ENCODE peak calls at places on chromosomes 13 and 19, in four cellular contexts. One of them, this sample, is unnamed.

GRCh38 chr19:35963514-35963913 is 27.3 kb downstream of the LRFN3 start:
- DNase-seq in A549: peak; percentile 75
- DNase-seq in HS-27A: no peak
- DNase-seq in HCT116: no peak
- DNase-seq in this sample: peak; percentile 64

GRCh38 chr13:36059366-36059765 is 71.8 kb downstream of the DCLK1 start:
- DNase-seq in HS-27A: no peak
- DNase-seq in A549: no peak
- DNase-seq in HCT116: no peak
- DNase-seq in this sample: no peak

GRCh38 chr13:110971486-110971885 is 56.6 kb upstream of the ANKRD10 start:
- DNase-seq in A549: no peak
- DNase-seq in HCT116: no peak
- DNase-seq in HS-27A: no peak
- DNase-seq in this sample: no peak

GRCh38 chr13:30722361-30722760 is 13.0 kb upstream of the ALOX5AP start:
- DNase-seq in HCT116: no peak
- DNase-seq in HS-27A: no peak
- DNase-seq in A549: no peak
- DNase-seq in this sample: peak; percentile 42

GRCh38 chr13:26047040-26047439 is 4.8 kb downstream of the SHISA2 start:
- DNase-seq in A549: no peak
- DNase-seq in HCT116: no peak
- DNase-seq in HS-27A: no peak
- DNase-seq in this sample: no peak

GRCh38 chr19:41845001-41845050 is at the start of gene DMRTC2:
- DNase-seq in A549: no peak
- DNase-seq in HCT116: no peak
- DNase-seq in HS-27A: no peak
- DNase-seq in this sample: no peak

GRCh38 chr13:110581489-110582185 is 20.1 kb upstream of the RAB20 start:
- DNase-seq in A549: no peak
- DNase-seq in HS-27A: no peak
- DNase-seq in HCT116: no peak
- DNase-seq in this sample: no peak

GRCh38 chr13:28493740-28494536 is 990 bp downstream of the FLT1 start:
- DNase-seq in HCT116: no peak
- DNase-seq in HS-27A: no peak
- DNase-seq in A549: no peak
- DNase-seq in this sample: no peak

GRCh38 chr13:97307882-97308624 is 85.9 kb downstream of the MBNL2 start:
- DNase-seq in A549: peak; percentile 70
- DNase-seq in HS-27A: peak; percentile 60
- DNase-seq in HCT116: peak; percentile 69
- DNase-seq in this sample: peak; percentile 62

GRCh38 chr13:67857581-67858310 is 627.6 kb upstream of the PCDH9 start:
- DNase-seq in A549: no peak
- DNase-seq in HCT116: no peak
- DNase-seq in HS-27A: no peak
- DNase-seq in this sample: no peak

GRCh38 chr19:9935409-9936062 is 779 bp downstream of the OLFM2 start:
- DNase-seq in HCT116: no peak
- DNase-seq in A549: no peak
- DNase-seq in HS-27A: no peak
- DNase-seq in this sample: no peak

GRCh38 chr13:73065665-73066350 is 7.0 kb downstream of the KLF5 start:
- DNase-seq in HCT116: no peak
- DNase-seq in HS-27A: no peak
- DNase-seq in A549: no peak
- DNase-seq in this sample: no peak

GRCh38 chr13:80454245-80454644 is 113.3 kb upstream of the SPRY2 start:
- DNase-seq in A549: no peak
- DNase-seq in HCT116: no peak
- DNase-seq in HS-27A: no peak
- DNase-seq in this sample: peak; percentile 80

GRCh38 chr13:97879646-97880297 is 73.7 kb upstream of the IPO5 start:
- DNase-seq in HCT116: peak; percentile 12
- DNase-seq in HS-27A: peak; percentile 79
- DNase-seq in A549: peak; percentile 31
- DNase-seq in this sample: peak; percentile 84

GRCh38 chr13:20174656-20175405 is 14.0 kb upstream of the GJA3 start:
- DNase-seq in HS-27A: peak; percentile 50
- DNase-seq in HCT116: peak; percentile 90
- DNase-seq in A549: peak; percentile 84
- DNase-seq in this sample: peak; percentile 98

GRCh38 chr13:41389580-41389979 is 67.8 kb upstream of the RGCC start:
- DNase-seq in HCT116: no peak
- DNase-seq in A549: no peak
- DNase-seq in HS-27A: no peak
- DNase-seq in this sample: no peak

GRCh38 chr19:54850930-54851329 is 687 bp downstream of the KIR3DL2 start:
- DNase-seq in HS-27A: no peak
- DNase-seq in A549: no peak
- DNase-seq in HCT116: no peak
- DNase-seq in this sample: no peak

GRCh38 chr19:12779162-12779993 is 4.0 kb upstream of the HOOK2 start:
- DNase-seq in HS-27A: no peak
- DNase-seq in A549: peak; percentile 62
- DNase-seq in HCT116: no peak
- DNase-seq in this sample: peak; percentile 93

GRCh38 chr13:73496711-73497110 is 437.9 kb downstream of the KLF5 start:
- DNase-seq in HCT116: no peak
- DNase-seq in HS-27A: no peak
- DNase-seq in A549: no peak
- DNase-seq in this sample: no peak

GRCh38 chr13:97188207-97188606 is 33.9 kb upstream of the MBNL2 start:
- DNase-seq in HS-27A: no peak
- DNase-seq in HCT116: no peak
- DNase-seq in A549: no peak
- DNase-seq in this sample: no peak

GRCh38 chr19:30855475-30855874 is 483.3 kb downstream of the ZNF536 start:
- DNase-seq in HCT116: no peak
- DNase-seq in HS-27A: no peak
- DNase-seq in A549: no peak
- DNase-seq in this sample: no peak

GRCh38 chr13:33649212-33649917 is 168.6 kb upstream of the RFC3 start:
- DNase-seq in HS-27A: no peak
- DNase-seq in HCT116: no peak
- DNase-seq in A549: no peak
- DNase-seq in this sample: peak; percentile 49

GRCh38 chr19:7326105-7326877 is 22.4 kb upstream of the ARHGEF18 start:
- DNase-seq in HCT116: peak; percentile 39
- DNase-seq in A549: peak; percentile 38
- DNase-seq in HS-27A: no peak
- DNase-seq in this sample: peak; percentile 36

GRCh38 chr13:47798906-47799305 is 202.2 kb downstream of the SUCLA2 start:
- DNase-seq in HCT116: no peak
- DNase-seq in HS-27A: no peak
- DNase-seq in A549: no peak
- DNase-seq in this sample: peak; percentile 42

GRCh38 chr13:39684531-39685137 is 29.2 kb downstream of the COG6 start:
- DNase-seq in HS-27A: no peak
- DNase-seq in HCT116: peak; percentile 15
- DNase-seq in A549: peak; percentile 28
- DNase-seq in this sample: peak; percentile 64

GRCh38 chr13:37207646-37208045 is 102.2 kb upstream of the CSNK1A1L start:
- DNase-seq in HCT116: no peak
- DNase-seq in A549: no peak
- DNase-seq in HS-27A: no peak
- DNase-seq in this sample: no peak

GRCh38 chr13:71621152-71622124 is 245.6 kb downstream of the DACH1 start:
- DNase-seq in HCT116: no peak
- DNase-seq in A549: no peak
- DNase-seq in HS-27A: no peak
- DNase-seq in this sample: no peak

GRCh38 chr19:18789883-18790565 is 1.1 kb downstream of the COMP start:
- DNase-seq in A549: no peak
- DNase-seq in HS-27A: no peak
- DNase-seq in HCT116: no peak
- DNase-seq in this sample: peak; percentile 21

GRCh38 chr13:77298403-77298802 is 28.5 kb downstream of the MYCBP2 start:
- DNase-seq in HS-27A: no peak
- DNase-seq in HCT116: no peak
- DNase-seq in A549: no peak
- DNase-seq in this sample: no peak

GRCh38 chr19:39405261-39405912 is 1.3 kb upstream of the ZFP36 start:
- DNase-seq in HCT116: no peak
- DNase-seq in A549: peak; percentile 33
- DNase-seq in HS-27A: no peak
- DNase-seq in this sample: no peak

GRCh38 chr19:2129892-2130770 is 21.2 kb downstream of the AP3D1 start:
- DNase-seq in HCT116: no peak
- DNase-seq in A549: no peak
- DNase-seq in HS-27A: no peak
- DNase-seq in this sample: no peak

This sample was measured in fibroblast of mammary gland.